ENCODE peak calls at places on chromosome 21, in six cellular contexts. One of them, this sample, is unnamed.

GRCh38 chr21:17512245-17513213 is at the start of gene CXADR:
- DNase-seq in CD8-positive, alpha-beta memory T cell: peak
- DNase-seq in bronchial epithelial cell: peak
- DNase-seq in effector memory CD4-positive, alpha-beta T cell: peak
- DNase-seq in cardiac fibroblast: no peak
- DNase-seq in sigmoid colon: no peak
- DNase-seq in this sample: peak

GRCh38 chr21:32348604-32349332 is 44.0 kb downstream of the URB1 start:
- DNase-seq in CD8-positive, alpha-beta memory T cell: no peak
- DNase-seq in bronchial epithelial cell: peak
- DNase-seq in effector memory CD4-positive, alpha-beta T cell: no peak
- DNase-seq in cardiac fibroblast: no peak
- DNase-seq in sigmoid colon: no peak
- DNase-seq in this sample: no peak

GRCh38 chr21:15054089-15054488 is 10.7 kb downstream of the NRIP1 start:
- DNase-seq in CD8-positive, alpha-beta memory T cell: no peak
- DNase-seq in bronchial epithelial cell: no peak
- DNase-seq in effector memory CD4-positive, alpha-beta T cell: no peak
- DNase-seq in cardiac fibroblast: no peak
- DNase-seq in sigmoid colon: no peak
- DNase-seq in this sample: no peak

GRCh38 chr21:26581818-26582217 is 8.7 kb upstream of the CYYR1 start:
- DNase-seq in CD8-positive, alpha-beta memory T cell: no peak
- DNase-seq in bronchial epithelial cell: no peak
- DNase-seq in effector memory CD4-positive, alpha-beta T cell: no peak
- DNase-seq in cardiac fibroblast: no peak
- DNase-seq in sigmoid colon: no peak
- DNase-seq in this sample: no peak

GRCh38 chr21:26169061-26169610 is 1.4 kb downstream of the APP start:
- DNase-seq in CD8-positive, alpha-beta memory T cell: no peak
- DNase-seq in bronchial epithelial cell: no peak
- DNase-seq in effector memory CD4-positive, alpha-beta T cell: no peak
- DNase-seq in cardiac fibroblast: peak
- DNase-seq in sigmoid colon: peak
- DNase-seq in this sample: no peak

GRCh38 chr21:37257967-37258877 is 8.9 kb downstream of the VPS26C start:
- DNase-seq in CD8-positive, alpha-beta memory T cell: peak
- DNase-seq in bronchial epithelial cell: peak
- DNase-seq in effector memory CD4-positive, alpha-beta T cell: peak
- DNase-seq in cardiac fibroblast: peak
- DNase-seq in sigmoid colon: peak
- DNase-seq in this sample: peak

GRCh38 chr21:40386301-40386911 is 460.6 kb downstream of the DSCAM start:
- DNase-seq in CD8-positive, alpha-beta memory T cell: no peak
- DNase-seq in bronchial epithelial cell: peak
- DNase-seq in effector memory CD4-positive, alpha-beta T cell: no peak
- DNase-seq in cardiac fibroblast: no peak
- DNase-seq in sigmoid colon: no peak
- DNase-seq in this sample: peak

GRCh38 chr21:14236180-14236579 is 20.2 kb downstream of the RBM11 start:
- DNase-seq in CD8-positive, alpha-beta memory T cell: no peak
- DNase-seq in bronchial epithelial cell: no peak
- DNase-seq in effector memory CD4-positive, alpha-beta T cell: no peak
- DNase-seq in cardiac fibroblast: no peak
- DNase-seq in sigmoid colon: no peak
- DNase-seq in this sample: no peak

GRCh38 chr21:25567472-25567871 is 39.8 kb downstream of the MRPL39 start:
- DNase-seq in CD8-positive, alpha-beta memory T cell: no peak
- DNase-seq in bronchial epithelial cell: no peak
- DNase-seq in effector memory CD4-positive, alpha-beta T cell: no peak
- DNase-seq in cardiac fibroblast: no peak
- DNase-seq in sigmoid colon: no peak
- DNase-seq in this sample: no peak

GRCh38 chr21:31346256-31346821 is 2.3 kb upstream of the TIAM1 start:
- DNase-seq in CD8-positive, alpha-beta memory T cell: no peak
- DNase-seq in bronchial epithelial cell: no peak
- DNase-seq in effector memory CD4-positive, alpha-beta T cell: no peak
- DNase-seq in cardiac fibroblast: no peak
- DNase-seq in sigmoid colon: no peak
- DNase-seq in this sample: no peak

GRCh38 chr21:16419188-16419874 is 689.5 kb downstream of the USP25 start:
- DNase-seq in CD8-positive, alpha-beta memory T cell: no peak
- DNase-seq in bronchial epithelial cell: peak
- DNase-seq in effector memory CD4-positive, alpha-beta T cell: no peak
- DNase-seq in cardiac fibroblast: peak
- DNase-seq in sigmoid colon: peak
- DNase-seq in this sample: no peak

GRCh38 chr21:22575165-22575584 is 1577.0 kb downstream of the NCAM2 start:
- DNase-seq in CD8-positive, alpha-beta memory T cell: no peak
- DNase-seq in bronchial epithelial cell: no peak
- DNase-seq in effector memory CD4-positive, alpha-beta T cell: no peak
- DNase-seq in cardiac fibroblast: no peak
- DNase-seq in sigmoid colon: no peak
- DNase-seq in this sample: no peak

GRCh38 chr21:46537026-46537425 is 67.9 kb downstream of the S100B start:
- DNase-seq in CD8-positive, alpha-beta memory T cell: no peak
- DNase-seq in bronchial epithelial cell: no peak
- DNase-seq in effector memory CD4-positive, alpha-beta T cell: no peak
- DNase-seq in cardiac fibroblast: no peak
- DNase-seq in sigmoid colon: no peak
- DNase-seq in this sample: no peak

GRCh38 chr21:31222142-31222541 is 121.9 kb downstream of the TIAM1 start:
- DNase-seq in CD8-positive, alpha-beta memory T cell: no peak
- DNase-seq in bronchial epithelial cell: peak
- DNase-seq in effector memory CD4-positive, alpha-beta T cell: no peak
- DNase-seq in cardiac fibroblast: peak
- DNase-seq in sigmoid colon: no peak
- DNase-seq in this sample: no peak

GRCh38 chr21:25133939-25134338 is 473.3 kb downstream of the MRPL39 start:
- DNase-seq in CD8-positive, alpha-beta memory T cell: no peak
- DNase-seq in bronchial epithelial cell: no peak
- DNase-seq in effector memory CD4-positive, alpha-beta T cell: no peak
- DNase-seq in cardiac fibroblast: peak
- DNase-seq in sigmoid colon: no peak
- DNase-seq in this sample: no peak

GRCh38 chr21:15730484-15731242 is 881 bp downstream of the USP25 start:
- DNase-seq in CD8-positive, alpha-beta memory T cell: no peak
- DNase-seq in bronchial epithelial cell: no peak
- DNase-seq in effector memory CD4-positive, alpha-beta T cell: no peak
- DNase-seq in cardiac fibroblast: peak
- DNase-seq in sigmoid colon: no peak
- DNase-seq in this sample: no peak

DNA sequence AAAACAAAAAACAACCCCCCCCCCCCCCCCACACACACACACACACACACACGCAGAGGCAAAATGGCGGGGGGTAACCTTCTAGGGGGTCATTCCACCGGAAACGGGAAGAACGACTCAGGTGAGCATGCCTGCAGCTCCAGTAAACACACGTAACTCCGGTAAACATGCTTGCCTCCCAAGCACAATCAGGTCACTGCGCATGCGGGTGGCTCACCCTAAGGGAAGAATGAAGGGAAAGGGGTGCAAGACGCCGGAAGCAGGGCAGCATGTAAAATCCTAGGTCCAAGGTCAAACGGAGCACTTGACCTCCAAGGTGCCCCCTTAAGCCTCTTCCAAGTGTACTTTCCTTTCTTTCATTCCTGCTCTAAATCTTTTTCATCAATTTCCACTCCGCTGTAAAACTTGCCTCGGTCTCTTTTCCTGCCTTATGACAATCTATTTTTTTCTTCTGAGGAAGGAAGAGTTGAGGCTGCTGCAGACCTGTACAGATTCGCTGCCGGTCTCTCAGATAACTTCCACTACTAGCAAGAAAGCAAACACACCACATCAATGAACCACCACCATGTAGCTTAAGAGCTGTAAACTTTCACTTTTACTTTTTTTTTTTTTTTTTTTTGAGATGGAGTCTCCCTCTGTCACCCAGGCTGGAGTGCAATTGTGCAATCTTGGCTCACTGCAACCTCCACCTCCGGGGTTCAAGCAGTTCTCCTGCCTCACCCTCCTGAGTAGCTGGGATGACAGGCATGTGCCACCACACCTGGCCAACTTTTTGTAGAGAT is 21.0 kb upstream of the CBR3 start:
- DNase-seq in CD8-positive, alpha-beta memory T cell: peak
- DNase-seq in bronchial epithelial cell: peak
- DNase-seq in effector memory CD4-positive, alpha-beta T cell: peak
- DNase-seq in cardiac fibroblast: no peak
- DNase-seq in sigmoid colon: no peak
- DNase-seq in this sample: peak
- H3K4me3 ChIP-seq in CD8-positive, alpha-beta memory T cell: peak
- H3K4me3 ChIP-seq in bronchial epithelial cell: peak
- H3K4me3 ChIP-seq in effector memory CD4-positive, alpha-beta T cell: peak
- H3K4me3 ChIP-seq in cardiac fibroblast: no peak
- H3K4me3 ChIP-seq in sigmoid colon: peak
- H3K4me3 ChIP-seq in this sample: peak

GRCh38 chr21:42117229-42118048 is 46.3 kb downstream of the UMODL1 start:
- DNase-seq in CD8-positive, alpha-beta memory T cell: peak
- DNase-seq in bronchial epithelial cell: peak
- DNase-seq in effector memory CD4-positive, alpha-beta T cell: peak
- DNase-seq in cardiac fibroblast: peak
- DNase-seq in sigmoid colon: peak
- DNase-seq in this sample: peak

GRCh38 chr21:42120056-42120903 is 49.2 kb downstream of the UMODL1 start:
- DNase-seq in CD8-positive, alpha-beta memory T cell: no peak
- DNase-seq in bronchial epithelial cell: peak
- DNase-seq in effector memory CD4-positive, alpha-beta T cell: no peak
- DNase-seq in cardiac fibroblast: no peak
- DNase-seq in sigmoid colon: no peak
- DNase-seq in this sample: no peak

GRCh38 chr21:42118121-42118795 is 47.1 kb downstream of the UMODL1 start:
- DNase-seq in CD8-positive, alpha-beta memory T cell: no peak
- DNase-seq in bronchial epithelial cell: no peak
- DNase-seq in effector memory CD4-positive, alpha-beta T cell: no peak
- DNase-seq in cardiac fibroblast: no peak
- DNase-seq in sigmoid colon: no peak
- DNase-seq in this sample: peak

GRCh38 chr21:42120904-42121535 is 49.9 kb downstream of the UMODL1 start:
- DNase-seq in CD8-positive, alpha-beta memory T cell: no peak
- DNase-seq in bronchial epithelial cell: no peak
- DNase-seq in effector memory CD4-positive, alpha-beta T cell: no peak
- DNase-seq in cardiac fibroblast: no peak
- DNase-seq in sigmoid colon: no peak
- DNase-seq in this sample: no peak

GRCh38 chr21:42118901-42119300 is 47.8 kb downstream of the UMODL1 start:
- DNase-seq in CD8-positive, alpha-beta memory T cell: no peak
- DNase-seq in bronchial epithelial cell: no peak
- DNase-seq in effector memory CD4-positive, alpha-beta T cell: no peak
- DNase-seq in cardiac fibroblast: no peak
- DNase-seq in sigmoid colon: no peak
- DNase-seq in this sample: peak
- H3K4me3 ChIP-seq in CD8-positive, alpha-beta memory T cell: no peak
- H3K4me3 ChIP-seq in bronchial epithelial cell: no peak
- H3K4me3 ChIP-seq in effector memory CD4-positive, alpha-beta T cell: no peak
- H3K4me3 ChIP-seq in cardiac fibroblast: no peak
- H3K4me3 ChIP-seq in sigmoid colon: no peak
- H3K4me3 ChIP-seq in this sample: no peak

GRCh38 chr21:38911523-38912354 is 106.0 kb downstream of the ETS2 start:
- DNase-seq in CD8-positive, alpha-beta memory T cell: no peak
- DNase-seq in bronchial epithelial cell: peak
- DNase-seq in effector memory CD4-positive, alpha-beta T cell: no peak
- DNase-seq in cardiac fibroblast: no peak
- DNase-seq in sigmoid colon: no peak
- DNase-seq in this sample: no peak

GRCh38 chr21:38912355-38912619 is 106.6 kb downstream of the ETS2 start:
- DNase-seq in CD8-positive, alpha-beta memory T cell: no peak
- DNase-seq in bronchial epithelial cell: no peak
- DNase-seq in effector memory CD4-positive, alpha-beta T cell: no peak
- DNase-seq in cardiac fibroblast: no peak
- DNase-seq in sigmoid colon: no peak
- DNase-seq in this sample: no peak

GRCh38 chr21:38913120-38913975 is 107.6 kb downstream of the ETS2 start:
- DNase-seq in CD8-positive, alpha-beta memory T cell: no peak
- DNase-seq in bronchial epithelial cell: peak
- DNase-seq in effector memory CD4-positive, alpha-beta T cell: no peak
- DNase-seq in cardiac fibroblast: peak
- DNase-seq in sigmoid colon: peak
- DNase-seq in this sample: peak

GRCh38 chr21:38914071-38914491 is 108.4 kb downstream of the ETS2 start:
- DNase-seq in CD8-positive, alpha-beta memory T cell: no peak
- DNase-seq in bronchial epithelial cell: no peak
- DNase-seq in effector memory CD4-positive, alpha-beta T cell: no peak
- DNase-seq in cardiac fibroblast: no peak
- DNase-seq in sigmoid colon: peak
- DNase-seq in this sample: no peak

GRCh38 chr21:38912789-38913119 is 107.0 kb downstream of the ETS2 start:
- DNase-seq in CD8-positive, alpha-beta memory T cell: no peak
- DNase-seq in bronchial epithelial cell: no peak
- DNase-seq in effector memory CD4-positive, alpha-beta T cell: no peak
- DNase-seq in cardiac fibroblast: no peak
- DNase-seq in sigmoid colon: no peak
- DNase-seq in this sample: no peak
- H3K4me3 ChIP-seq in CD8-positive, alpha-beta memory T cell: no peak
- H3K4me3 ChIP-seq in bronchial epithelial cell: no peak
- H3K4me3 ChIP-seq in effector memory CD4-positive, alpha-beta T cell: no peak
- H3K4me3 ChIP-seq in cardiac fibroblast: no peak
- H3K4me3 ChIP-seq in sigmoid colon: no peak
- H3K4me3 ChIP-seq in this sample: no peak

GRCh38 chr21:38567577-38568360 is 69.5 kb upstream of the ERG start:
- DNase-seq in CD8-positive, alpha-beta memory T cell: no peak
- DNase-seq in bronchial epithelial cell: no peak
- DNase-seq in effector memory CD4-positive, alpha-beta T cell: no peak
- DNase-seq in cardiac fibroblast: peak
- DNase-seq in sigmoid colon: no peak
- DNase-seq in this sample: no peak
- H3K4me3 ChIP-seq in CD8-positive, alpha-beta memory T cell: no peak
- H3K4me3 ChIP-seq in bronchial epithelial cell: no peak
- H3K4me3 ChIP-seq in effector memory CD4-positive, alpha-beta T cell: no peak
- H3K4me3 ChIP-seq in cardiac fibroblast: no peak
- H3K4me3 ChIP-seq in sigmoid colon: no peak
- H3K4me3 ChIP-seq in this sample: no peak

DNA sequence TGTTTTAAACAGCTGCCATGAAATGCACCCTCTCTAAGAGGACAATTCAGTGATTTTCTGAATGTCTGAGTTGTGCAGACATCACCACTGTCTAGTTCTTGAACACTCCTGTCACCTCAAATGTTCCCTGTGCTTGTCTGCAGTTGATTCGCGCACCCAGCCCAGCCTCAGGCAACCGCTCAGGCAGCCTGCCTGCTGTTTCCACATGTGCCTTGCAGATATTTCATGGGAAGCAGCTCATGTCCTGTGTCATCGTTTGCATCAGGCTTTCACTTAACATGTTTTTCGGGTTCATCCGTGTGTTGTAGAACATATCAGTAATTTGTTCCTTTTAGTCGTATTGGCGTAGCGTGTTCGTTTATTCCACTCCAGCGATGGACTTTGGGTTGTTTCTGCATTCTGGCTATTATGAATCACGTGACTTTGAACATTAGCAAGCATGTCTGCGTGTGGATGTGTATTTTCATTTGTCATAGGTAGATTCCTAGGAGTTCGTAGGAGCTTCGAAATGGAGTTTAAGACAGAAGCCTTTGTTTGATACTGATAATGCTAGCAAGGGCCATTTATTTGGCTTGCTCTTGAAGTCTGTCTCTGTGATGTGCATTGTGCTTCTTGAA is 12.1 kb downstream of the ADARB1 start:
- DNase-seq in CD8-positive, alpha-beta memory T cell: no peak
- DNase-seq in bronchial epithelial cell: no peak
- DNase-seq in effector memory CD4-positive, alpha-beta T cell: no peak
- DNase-seq in cardiac fibroblast: no peak
- DNase-seq in sigmoid colon: no peak
- DNase-seq in this sample: no peak
- H3K4me3 ChIP-seq in CD8-positive, alpha-beta memory T cell: no peak
- H3K4me3 ChIP-seq in bronchial epithelial cell: no peak
- H3K4me3 ChIP-seq in effector memory CD4-positive, alpha-beta T cell: no peak
- H3K4me3 ChIP-seq in cardiac fibroblast: no peak
- H3K4me3 ChIP-seq in sigmoid colon: no peak
- H3K4me3 ChIP-seq in this sample: peak